ENCODE peak calls at places on chromosomes 5 and 9, in four cellular contexts. V is cardiac muscle cell, U is kidney epithelial cell, S is body of pancreas. G is an unnamed sample.

GRCh38 chr9:130835441-130836298 is 616 bp downstream of the ABL1 start:
- DNase-seq in V (peak), U (no peak), S (peak), G (peak)

GRCh38 chr9:133351908-133352634 is 4.1 kb downstream of the RPL7A start:
- DNase-seq in V (peak), U (no peak), S (no peak), G (peak)

GRCh38 chr9:126145887-126146253 is 180.8 kb upstream of the MVB12B start:
- DNase-seq in V (no peak), U (no peak), S (no peak), G (no peak)

GRCh38 chr5:32612134-32612888 is 27.0 kb downstream of the SUB1 start:
- DNase-seq in V (peak), U (no peak), S (no peak), G (no peak)

GRCh38 chr5:142109356-142110045 is 922 bp downstream of the NDFIP1 start:
- DNase-seq in V (peak), U (no peak), S (no peak), G (no peak)

GRCh38 chr9:114264806-114265550 is 57.9 kb upstream of the ORM1 start:
- DNase-seq in V (no peak), U (no peak), S (no peak), G (no peak)

GRCh38 chr9:96612105-96612965 is 7.3 kb downstream of the CDC14B start:
- DNase-seq in V (peak), U (peak), S (peak), G (peak)

GRCh38 chr9:78557540-78557939 is 260.6 kb downstream of the PSAT1 start:
- DNase-seq in V (no peak), U (no peak), S (no peak), G (no peak)

GRCh38 chr5:125316913-125317545 is 570.6 kb upstream of the ZNF608 start:
- DNase-seq in V (no peak), U (no peak), S (no peak), G (no peak)

GRCh38 chr5:165630211-165630866 is 2124.9 kb downstream of the MAT2B start:
- DNase-seq in V (peak), U (peak), S (peak), G (peak)

GRCh38 chr5:74536658-74537057 is 103.9 kb downstream of the ENC1 start:
- DNase-seq in V (no peak), U (no peak), S (no peak), G (no peak)

GRCh38 chr9:37528652-37529072 is 42.9 kb downstream of the POLR1E start:
- DNase-seq in V (no peak), U (no peak), S (no peak), G (no peak)

GRCh38 chr5:80181618-80182211 is 74.1 kb downstream of the SERINC5 start:
- DNase-seq in V (peak), U (peak), S (peak), G (peak)

GRCh38 chr9:5557606-5558587 is 47.6 kb downstream of the PDCD1LG2 start:
- DNase-seq in V (peak), U (no peak), S (no peak), G (no peak)

GRCh38 chr9:86978986-86979385 is 31.7 kb upstream of the GAS1 start:
- DNase-seq in V (peak), U (no peak), S (no peak), G (no peak)

GRCh38 chr5:66001952-66002351 is 75.6 kb downstream of the ERBIN start:
- DNase-seq in V (no peak), U (no peak), S (no peak), G (no peak)

GRCh38 chr5:98453309-98453708 is 320.2 kb upstream of the RGMB start:
- DNase-seq in V (no peak), U (no peak), S (no peak), G (no peak)

GRCh38 chr5:98454407-98454806 is 319.1 kb upstream of the RGMB start:
- DNase-seq in V (peak), U (no peak), S (no peak), G (no peak)

GRCh38 chr5:98455660-98456059 is 317.8 kb upstream of the RGMB start:
- DNase-seq in V (peak), U (no peak), S (no peak), G (no peak)

GRCh38 chr5:98458004-98458403 is 315.5 kb upstream of the RGMB start:
- DNase-seq in V (peak), U (no peak), S (no peak), G (no peak)

GRCh38 chr5:98454904-98455303 is 318.6 kb upstream of the RGMB start:
- DNase-seq in V (peak), U (peak), S (no peak), G (no peak)
- TF ChIP-seq CTCF in V (peak), U (peak), S (no peak), G (no peak)

GRCh38 chr9:137427454-137428310 is 4.5 kb downstream of the NOXA1 start:
- DNase-seq in V (no peak), U (no peak), S (peak), G (no peak)
- TF ChIP-seq CTCF in V (no peak), U (no peak), S (no peak), G (no peak)

GRCh38 chr9:89172398-89172797 is 6.2 kb downstream of the SHC3 start:
- DNase-seq in V (no peak), U (no peak), S (no peak), G (no peak)

GRCh38 chr9:89171231-89171630 is 7.4 kb downstream of the SHC3 start:
- DNase-seq in V (peak), U (no peak), S (no peak), G (no peak)

GRCh38 chr9:89168901-89169813 is 9.5 kb downstream of the SHC3 start:
- DNase-seq in V (no peak), U (no peak), S (no peak), G (no peak)

GRCh38 chr9:89173072-89173471 is 5.5 kb downstream of the SHC3 start:
- DNase-seq in V (no peak), U (no peak), S (peak), G (no peak)

DNA sequence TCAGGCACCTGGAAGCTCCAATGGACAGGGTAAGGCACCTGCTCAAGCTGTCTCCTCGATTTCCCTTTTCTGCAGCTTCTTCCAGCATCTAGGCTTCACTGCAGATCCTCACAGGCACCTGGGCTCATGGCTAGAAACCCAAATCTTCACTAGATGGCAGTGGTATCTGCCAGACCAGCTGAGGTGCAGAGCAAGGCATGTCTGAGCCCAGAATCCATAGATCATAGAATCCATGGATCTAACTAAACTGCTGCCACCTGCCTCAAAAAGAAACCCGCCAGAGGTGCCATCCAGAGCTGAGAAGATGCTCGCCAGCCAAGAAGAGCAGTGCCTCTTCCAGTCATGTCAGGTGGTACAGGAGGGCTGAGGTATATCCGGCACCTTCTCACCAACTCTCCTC is 6.9 kb downstream of the SHC3 start:
- DNase-seq in V (no peak), U (no peak), S (peak), G (no peak)
- TF ChIP-seq CTCF in V (no peak), U (no peak), S (no peak), G (no peak)

DNA sequence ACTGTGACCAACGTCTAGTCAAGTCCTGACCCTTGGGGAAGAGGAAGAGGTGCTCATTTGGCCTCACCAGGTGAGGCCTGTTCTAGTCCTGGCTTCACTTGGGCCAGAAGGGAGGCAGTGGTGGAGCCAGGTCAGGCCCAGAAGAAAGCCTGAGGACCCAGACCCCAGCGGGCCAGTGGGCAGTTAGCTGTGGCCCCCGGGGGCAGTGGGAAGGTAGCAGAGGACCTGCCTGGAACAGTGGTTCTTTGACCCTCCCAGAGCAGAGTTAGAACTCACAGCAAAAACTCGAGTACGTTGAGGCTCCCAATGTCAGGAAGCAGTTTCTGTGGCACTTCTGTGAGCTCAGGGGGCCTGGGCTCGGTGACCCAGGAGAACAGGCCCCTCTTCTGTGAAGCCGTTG is 66.0 kb upstream of the GARNL3 start:
- DNase-seq in V (no peak), U (no peak), S (no peak), G (no peak)
- TF ChIP-seq CTCF in V (no peak), U (no peak), S (no peak), G (no peak)

GRCh38 chr5:73027361-73027760 is 71.5 kb downstream of the FCHO2 start:
- DNase-seq in V (no peak), U (no peak), S (no peak), G (no peak)
- TF ChIP-seq CTCF in V (no peak), U (peak), S (no peak), G (no peak)